ENCODE peak calls at places on chromosomes 1 and 21, in six cellular contexts. O is trophoblast cell, K is neuronal stem cell, L is H1, S is H9, R is mesenchymal stem cell. P is an unnamed sample.
A peak's percentile ranks its signal among the peaks of the same experiment; 100 is the strongest.

GRCh38 chr1:242784807-242785206 is 260.3 kb upstream of the PLD5 start:
- DNase-seq in S (no peak), R (no peak), O (no peak), L (no peak), K (no peak), P (no peak)

GRCh38 chr1:1171551-1172340 is 1.9 kb upstream of the TTLL10 start:
- DNase-seq in L (peak; percentile 50), R (no peak), O (no peak), K (no peak), S (peak; percentile 25), P (no peak)

GRCh38 chr21:16305686-16306085 is 575.9 kb downstream of the USP25 start:
- DNase-seq in K (peak; percentile 32), O (no peak), L (no peak), S (no peak), R (no peak), P (no peak)

GRCh38 chr1:204544321-204544720 is 28.1 kb downstream of the MDM4 start:
- DNase-seq in O (peak; percentile 33), R (no peak), L (no peak), S (no peak), K (no peak), P (peak; percentile 54)

GRCh38 chr1:3472906-3473305 is 18.4 kb downstream of the ARHGEF16 start:
- DNase-seq in K (no peak), S (no peak), L (no peak), R (no peak), O (no peak), P (no peak)

GRCh38 chr1:216111842-216112241 is 311.4 kb downstream of the USH2A start:
- DNase-seq in S (no peak), K (no peak), R (peak; percentile 1), L (no peak), O (no peak), P (peak; percentile 7)

GRCh38 chr1:214503553-214503952 is 47.8 kb downstream of the PTPN14 start:
- DNase-seq in S (no peak), K (no peak), O (no peak), L (no peak), R (peak; percentile 42), P (peak; percentile 54)

GRCh38 chr1:8097077-8097799 is 71.1 kb upstream of the ERRFI1 start:
- DNase-seq in R (peak; percentile 94), K (no peak), L (no peak), O (peak; percentile 68), S (no peak), P (peak; percentile 96)

GRCh38 chr1:110150330-110151174 is at the start of gene SLC6A17:
- DNase-seq in O (peak; percentile 75), K (peak; percentile 45), L (peak; percentile 81), R (peak; percentile 30), S (peak; percentile 61), P (peak; percentile 68)

GRCh38 chr1:197841828-197842573 is 60.4 kb upstream of the C1orf53 start:
- DNase-seq in S (no peak), R (peak; percentile 39), L (no peak), K (no peak), O (no peak), P (peak; percentile 60)

GRCh38 chr1:155424091-155424490 is 103.4 kb downstream of the RUSC1 start:
- DNase-seq in K (no peak), R (no peak), O (no peak), S (no peak), L (no peak), P (no peak)

DNA sequence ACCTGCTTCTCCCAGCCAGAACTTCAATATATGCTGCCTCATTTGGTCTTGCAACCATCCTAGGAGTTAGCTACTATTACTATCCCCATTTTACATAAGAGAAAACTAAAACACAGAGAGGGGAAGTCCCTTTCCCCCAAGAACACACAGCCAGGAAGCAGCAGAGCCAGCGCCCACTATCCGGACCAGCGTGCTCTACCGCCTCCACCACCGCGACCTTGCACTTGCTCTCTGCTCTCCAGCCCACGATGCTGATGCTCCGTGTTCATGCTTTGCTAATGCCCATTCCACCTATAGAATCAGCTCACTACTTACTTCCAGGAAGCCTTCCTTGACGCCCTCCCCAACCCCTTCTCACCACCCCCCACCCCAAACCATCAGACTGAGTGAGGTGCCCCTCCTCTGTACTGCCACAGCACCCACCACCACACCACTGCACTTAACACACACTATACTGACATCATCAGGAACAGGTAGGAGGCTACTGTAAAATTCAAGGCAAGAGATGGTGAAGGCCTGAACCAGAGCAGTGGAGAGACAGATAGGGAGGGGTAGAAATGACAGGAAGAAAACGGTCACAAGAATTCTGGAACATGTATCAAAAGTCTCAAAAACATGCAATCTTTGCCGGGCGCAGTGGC is 9.4 kb downstream of the TMEM53 start:
- DNase-seq in O (no peak), K (no peak), S (no peak), L (no peak), R (no peak), P (no peak)
- H3K14ac ChIP-seq in O (no peak overlapping the region), K (no peak overlapping the region), S (no peak overlapping the region), L (no peak overlapping the region), R (no peak overlapping the region), P (no peak overlapping the region)

DNA sequence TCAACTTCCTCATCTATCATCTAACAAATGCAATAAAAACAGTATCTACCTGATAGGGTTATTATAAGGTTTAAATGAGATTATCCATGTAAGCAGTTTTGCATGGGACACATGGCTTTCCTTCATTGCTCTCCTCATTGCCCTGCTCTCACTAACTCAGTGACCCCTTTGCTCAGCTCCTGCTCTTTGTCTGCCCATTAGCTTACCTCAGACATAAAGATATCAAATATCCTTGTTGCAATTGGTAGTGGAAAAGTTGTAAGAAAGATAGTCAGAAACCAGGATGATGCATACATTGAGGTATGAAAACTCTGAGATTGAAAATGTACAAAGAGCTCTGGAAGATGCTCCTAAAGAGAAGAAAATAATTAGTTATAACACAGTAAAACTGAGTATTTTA is 89.8 kb downstream of the EVI5 start:
- DNase-seq in R (no peak), K (no peak), L (no peak), S (no peak), O (no peak), P (peak; percentile 66)
- H4K91ac ChIP-seq in R (no peak overlapping the region), K (no peak overlapping the region), L (no peak overlapping the region), S (no peak overlapping the region), O (no peak overlapping the region), P (no peak overlapping the region)

GRCh38 chr21:35063428-35064172 is 14.5 kb upstream of the RUNX1 start:
- DNase-seq in S (no peak), L (no peak), O (peak; percentile 54), R (no peak), K (no peak), P (no peak)
- H3K14ac ChIP-seq in S (no peak overlapping the region), L (no peak overlapping the region), O (no peak overlapping the region), R (no peak overlapping the region), K (no peak overlapping the region), P (peak overlapping the region; percentile 39)

DNA sequence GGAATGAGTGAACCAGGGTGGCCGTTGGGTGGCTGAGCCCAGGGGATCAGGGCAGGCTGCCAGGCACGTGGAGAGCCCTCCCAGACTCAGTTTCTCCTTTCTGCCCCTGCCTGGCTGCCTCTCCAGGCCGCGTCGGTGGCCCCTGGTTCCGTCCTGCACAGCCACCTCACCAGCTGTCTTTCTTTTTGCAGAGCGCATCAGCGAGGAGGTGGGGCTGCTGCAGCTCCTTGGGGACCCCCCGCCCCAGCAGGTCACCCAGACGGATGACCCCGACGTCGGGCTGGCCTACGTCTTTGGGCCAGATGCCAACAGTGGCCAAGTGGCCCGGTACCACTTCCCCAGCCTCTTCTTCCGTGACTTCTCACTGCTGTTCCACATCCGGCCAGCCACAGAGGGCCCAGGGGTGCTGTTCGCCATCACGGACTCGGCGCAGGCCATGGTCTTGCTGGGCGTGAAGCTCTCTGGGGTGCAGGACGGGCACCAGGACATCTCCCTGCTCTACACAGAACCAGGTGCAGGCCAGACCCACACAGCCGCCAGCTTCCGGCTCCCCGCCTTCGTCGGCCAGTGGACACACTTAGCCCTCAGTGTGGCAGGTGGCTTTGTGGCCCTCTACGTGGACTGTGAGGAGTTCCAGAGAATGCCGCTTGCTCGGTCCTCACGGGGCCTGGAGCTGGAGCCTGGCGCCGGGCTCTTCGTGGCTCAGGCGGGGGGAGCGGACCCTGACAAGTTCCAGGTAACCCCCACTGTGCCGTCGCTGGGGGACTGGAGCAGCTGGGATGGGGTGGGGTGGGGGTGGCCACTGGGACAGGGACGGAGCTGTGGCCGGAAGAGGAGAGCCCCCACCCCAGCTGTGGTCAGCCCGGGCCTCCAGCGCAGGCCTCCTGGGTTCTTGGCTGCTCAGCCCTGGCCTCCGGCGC is 63.3 kb downstream of the COL18A1 start:
- DNase-seq in R (no peak), O (no peak), K (no peak), L (no peak), S (no peak), P (no peak)
- H4K91ac ChIP-seq in R (no peak overlapping the region), O (no peak overlapping the region), K (no peak overlapping the region), L (no peak overlapping the region), S (no peak overlapping the region), P (no peak overlapping the region)

P was measured in IMR-90.